ENCODE peak calls at places on chromosomes 2 and 18, in six cellular contexts. O is GM12865, Q is GM12864, C is cardiac muscle cell, Y is A549, N is nephron progenitor cell. U is an unnamed sample.

GRCh38 chr2:23384551-23385349 is at the start of gene KLHL29:
- DNase-seq in Q (no peak), O (peak), N (peak), Y (peak), C (peak), U (peak)

GRCh38 chr18:49768051-49768391 is 45.3 kb downstream of the ACAA2 start:
- DNase-seq in Y (peak), Q (no peak), C (peak), N (peak), O (peak), U (peak)

GRCh38 chr18:74869904-74870863 is 272.5 kb downstream of the ZNF407 start:
- DNase-seq in N (no peak), Y (no peak), O (peak), C (no peak), Q (peak), U (no peak)

GRCh38 chr18:55097406-55098170 is 138.3 kb upstream of the CCDC68 start:
- DNase-seq in C (no peak), O (no peak), Q (no peak), N (peak), Y (peak), U (no peak)

GRCh38 chr2:88481937-88482336 is 29.4 kb upstream of the FOXI3 start:
- DNase-seq in Q (no peak), N (peak), Y (peak), C (no peak), O (no peak), U (peak)

GRCh38 chr2:14781148-14781547 is 148.6 kb downstream of the LRATD1 start:
- DNase-seq in N (no peak), O (no peak), Q (no peak), C (no peak), Y (no peak), U (no peak)

GRCh38 chr2:25043241-25043867 is 1.5 kb downstream of the EFR3B start:
- DNase-seq in N (peak), C (peak), Q (no peak), O (peak), Y (peak), U (no peak)

GRCh38 chr2:195477248-195477995 is 179.6 kb upstream of the SLC39A10 start:
- DNase-seq in C (no peak), O (no peak), Q (no peak), Y (no peak), N (no peak), U (no peak)

GRCh38 chr2:235087812-235088607 is 136.2 kb downstream of the SH3BP4 start:
- DNase-seq in C (no peak), N (peak), Q (no peak), O (no peak), Y (no peak), U (peak)

GRCh38 chr2:48248251-48248933 is 281.6 kb upstream of the STON1 start:
- DNase-seq in C (peak), N (no peak), Y (peak), Q (no peak), O (peak), U (peak)

GRCh38 chr2:141490886-141491285 is 639.9 kb downstream of the LRP1B start:
- DNase-seq in Q (no peak), N (no peak), Y (no peak), O (no peak), C (no peak), U (no peak)

GRCh38 chr2:27095745-27096651 is 9.4 kb downstream of the KHK start:
- DNase-seq in O (peak), N (peak), C (peak), Y (peak), Q (no peak), U (peak)

GRCh38 chr2:96754317-96754716 is 6.4 kb upstream of the CNNM4 start:
- DNase-seq in N (no peak), Q (no peak), C (no peak), O (no peak), Y (no peak), U (no peak)

GRCh38 chr18:27838230-27838629 is 338.7 kb downstream of the CDH2 start:
- DNase-seq in O (no peak), Q (no peak), Y (no peak), C (no peak), N (no peak), U (no peak)
- TF ChIP-seq CTCF in O (no peak), Q (no peak), Y (no peak), C (no peak), N (no peak), U (no peak)

DNA sequence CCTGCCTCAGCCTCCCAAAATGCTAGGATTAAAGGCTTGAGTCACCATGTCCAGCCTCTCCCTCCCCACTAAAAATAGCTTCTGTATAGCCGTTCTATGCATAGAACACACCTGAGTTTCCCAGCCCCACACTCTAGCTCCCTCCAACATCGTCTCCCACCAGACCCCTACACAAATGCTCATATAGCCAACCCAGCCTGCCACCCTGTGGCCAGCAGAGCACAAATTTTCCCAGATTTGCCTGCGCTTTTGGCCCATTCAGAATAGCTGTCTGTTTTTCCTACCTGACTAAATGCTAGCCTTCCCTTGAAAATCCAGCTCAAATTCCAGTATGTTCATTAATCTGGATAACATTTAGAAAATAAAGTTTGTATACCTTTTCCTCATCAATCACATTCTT is 22.8 kb downstream of the TRABD2A start:
- DNase-seq in Y (no peak), N (no peak), Q (no peak), C (peak), O (no peak), U (no peak)
- TF ChIP-seq CTCF in Y (no peak), N (no peak), Q (peak), C (peak), O (peak), U (no peak)

GRCh38 chr2:65710356-65710755 is 278.0 kb upstream of the SPRED2 start:
- DNase-seq in N (no peak), Q (no peak), Y (no peak), C (no peak), O (no peak), U (peak)

GRCh38 chr2:65711863-65712262 is 279.5 kb upstream of the SPRED2 start:
- DNase-seq in O (no peak), C (no peak), Q (no peak), Y (no peak), N (no peak), U (no peak)

GRCh38 chr2:65706376-65706775 is 274.0 kb upstream of the SPRED2 start:
- DNase-seq in C (no peak), O (no peak), N (no peak), Y (no peak), Q (no peak), U (no peak)

GRCh38 chr2:65708129-65708528 is 275.7 kb upstream of the SPRED2 start:
- DNase-seq in C (no peak), Q (no peak), N (no peak), O (no peak), Y (no peak), U (no peak)

DNA sequence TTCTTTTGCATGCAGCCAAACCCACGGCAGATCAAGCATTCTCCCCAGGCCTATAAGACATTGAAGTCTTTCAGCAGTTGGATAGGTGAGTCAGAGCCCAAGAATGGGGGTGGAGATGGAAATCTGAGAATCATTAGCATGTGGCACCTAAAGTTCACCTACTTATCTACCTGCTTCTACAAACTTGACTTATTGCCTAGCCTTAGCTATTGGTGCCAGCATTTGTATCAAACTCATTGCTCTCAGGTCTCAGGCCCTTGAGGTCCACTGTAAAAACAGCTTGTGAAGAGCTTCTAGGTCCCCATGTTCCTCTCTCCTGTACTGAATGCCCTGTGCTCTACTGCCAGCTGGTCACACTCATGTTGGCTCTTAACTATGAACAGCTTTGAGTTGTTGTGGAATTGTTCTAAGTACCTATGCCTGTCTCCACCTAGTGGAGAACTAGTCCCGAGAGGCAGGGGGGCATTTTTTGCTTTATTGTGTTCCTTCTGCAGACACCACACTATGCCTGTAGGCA is 278.4 kb upstream of the SPRED2 start:
- DNase-seq in Q (peak), Y (peak), C (peak), N (no peak), O (peak), U (peak)
- TF ChIP-seq CTCF in Q (peak), Y (peak), C (peak), N (no peak), O (peak), U (peak)

GRCh38 chr18:21509062-21509461 is 91.4 kb downstream of the ESCO1 start:
- DNase-seq in O (no peak), C (no peak), Q (no peak), Y (no peak), N (no peak), U (no peak)
- TF ChIP-seq CTCF in O (no peak), C (no peak), Q (no peak), Y (no peak), N (no peak), U (no peak)

GRCh38 chr18:56185126-56185525 is 453.3 kb downstream of the TXNL1 start:
- DNase-seq in Y (no peak), N (no peak), O (no peak), C (no peak), Q (no peak), U (no peak)
- TF ChIP-seq CTCF in Y (no peak), N (no peak), O (no peak), C (no peak), Q (no peak), U (no peak)

DNA sequence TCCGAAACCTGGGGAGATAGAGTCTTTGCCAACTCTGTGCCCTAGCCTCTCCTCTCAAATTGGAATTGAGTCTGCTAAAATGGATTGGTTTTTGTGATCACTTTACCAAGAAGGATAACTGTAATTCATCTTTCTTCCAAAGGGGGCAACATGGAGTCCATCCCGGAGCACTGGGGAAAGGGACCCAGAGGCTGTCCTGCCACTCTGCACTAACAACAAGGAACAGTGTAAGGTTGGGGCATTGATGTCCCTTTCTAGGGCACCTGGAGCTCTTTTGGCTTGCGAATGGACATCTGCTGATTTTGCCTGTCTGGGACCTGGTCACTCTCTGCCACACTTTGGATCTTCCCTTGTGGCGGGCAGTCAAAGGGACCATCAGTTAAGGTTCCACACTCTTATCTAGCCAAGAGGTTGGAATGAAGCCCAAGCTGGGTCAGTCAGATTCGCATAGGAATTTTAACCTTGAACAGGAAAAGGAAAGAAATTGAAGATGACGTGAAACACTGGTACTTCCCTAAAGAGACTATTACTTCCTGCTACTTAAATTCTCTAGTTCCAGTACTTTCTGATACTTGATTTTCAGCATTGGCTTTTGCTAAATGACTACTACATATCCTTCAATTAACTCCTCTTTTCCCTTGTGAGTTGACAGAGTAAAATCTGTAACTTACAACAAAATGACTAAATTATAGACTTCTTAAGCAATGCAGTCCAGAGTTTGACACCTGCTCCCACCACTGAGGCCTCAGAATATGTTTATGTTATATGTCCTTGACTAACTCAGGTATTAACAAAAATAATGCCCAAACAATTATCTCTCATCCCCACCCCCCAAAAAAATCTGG is 64.7 kb upstream of the KLF7 start:
- DNase-seq in N (no peak), C (peak), O (peak), Q (no peak), Y (peak), U (no peak)
- TF ChIP-seq CTCF in N (peak), C (peak), O (peak), Q (peak), Y (peak), U (no peak)

DNA sequence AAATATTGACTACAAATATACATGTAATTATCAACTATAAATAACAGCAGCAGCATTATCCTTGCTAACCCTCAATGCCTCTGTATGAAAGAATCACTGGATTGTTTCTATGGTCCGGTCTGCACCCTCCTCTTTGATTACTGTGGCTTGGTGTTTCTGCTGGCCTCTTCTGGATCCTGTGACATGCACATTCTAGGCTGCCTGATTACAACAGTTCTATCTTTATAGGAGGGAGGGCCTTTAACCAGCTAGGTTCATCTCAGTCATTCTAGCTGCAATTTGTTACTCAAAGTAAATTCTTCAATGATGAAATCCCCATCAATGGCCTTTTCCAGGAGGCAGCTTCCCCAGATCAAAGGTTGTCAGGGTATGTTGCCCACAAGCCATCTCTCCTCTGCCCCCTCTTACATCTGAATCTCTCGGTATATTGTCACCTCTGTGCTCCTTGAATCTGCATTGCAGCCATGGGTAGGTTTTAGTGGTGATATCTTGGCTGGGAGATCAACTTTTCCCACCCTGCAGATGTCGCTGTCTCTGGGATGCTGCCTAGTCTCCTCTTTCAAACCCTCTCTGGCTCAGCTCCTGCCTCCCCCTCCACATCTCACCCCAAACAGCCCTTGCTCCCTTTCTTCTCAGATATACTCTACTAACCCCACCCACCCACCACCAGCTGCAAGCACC is 106.3 kb upstream of the BZW1 start:
- DNase-seq in Q (no peak), N (peak), Y (peak), C (no peak), O (no peak), U (no peak)
- TF ChIP-seq CTCF in Q (no peak), N (no peak), Y (peak), C (peak), O (no peak), U (no peak)

GRCh38 chr18:23154823-23155517 is 19.7 kb downstream of the CABLES1 start:
- DNase-seq in Y (no peak), C (no peak), Q (no peak), O (no peak), N (no peak), U (no peak)
- TF ChIP-seq CTCF in Y (no peak), C (no peak), Q (no peak), O (no peak), N (no peak), U (no peak)

GRCh38 chr2:62014102-62014501 is 108.6 kb downstream of the COMMD1 start:
- DNase-seq in N (no peak), C (peak), Q (no peak), O (no peak), Y (peak), U (no peak)
- TF ChIP-seq CTCF in N (no peak), C (peak), Q (no peak), O (no peak), Y (no peak), U (no peak)

GRCh38 chr2:185667452-185667851 is 71.2 kb upstream of the FSIP2 start:
- DNase-seq in N (no peak), O (no peak), Y (no peak), C (no peak), Q (no peak), U (no peak)

GRCh38 chr2:185658766-185659165 is 79.8 kb upstream of the FSIP2 start:
- DNase-seq in O (no peak), Y (no peak), Q (no peak), N (no peak), C (no peak), U (no peak)

GRCh38 chr2:185668710-185669109 is 69.9 kb upstream of the FSIP2 start:
- DNase-seq in N (no peak), Y (no peak), Q (no peak), O (no peak), C (no peak), U (no peak)

DNA sequence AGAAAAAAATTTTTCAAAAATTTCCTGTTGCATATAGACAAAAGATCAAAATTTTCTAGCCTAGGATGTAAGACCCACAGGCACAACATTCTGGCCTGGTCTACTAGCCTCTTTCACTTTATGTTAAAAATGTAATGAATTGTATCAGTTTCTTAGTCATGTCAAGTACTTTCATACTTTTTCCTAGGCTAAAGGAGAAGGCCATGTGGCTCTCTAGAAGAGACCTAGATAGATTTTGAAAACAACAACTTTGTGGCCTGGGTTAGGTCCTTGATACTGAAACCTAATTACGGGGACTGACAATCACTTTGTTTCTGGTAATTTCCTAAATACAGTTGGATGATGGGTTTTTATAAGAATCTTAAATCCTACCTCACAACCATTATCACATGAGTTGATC is 74.8 kb upstream of the FSIP2 start:
- DNase-seq in C (no peak), Y (no peak), N (no peak), O (no peak), Q (no peak), U (no peak)
- TF ChIP-seq CTCF in C (no peak), Y (no peak), N (no peak), O (no peak), Q (no peak), U (no peak)

U was measured in Calu3.